ENCODE peak calls at places on chromosome 16, in seven cellular contexts. N is AG04450, I is SK-N-SH, Z is AG04449, J is heart left ventricle, A is IMR-90, G is ascending aorta. F is an unnamed sample.

GRCh38 chr16:66933776-66934137 is 445 bp downstream of the CIAO2B start:
- DNase-seq in N (no peak), I (no peak), Z (no peak), J (no peak), A (peak), G (no peak), F (no peak)

GRCh38 chr16:10150906-10151305 is 31.3 kb downstream of the GRIN2A start:
- DNase-seq in N (no peak), I (no peak), Z (no peak), J (no peak), A (no peak), G (no peak), F (no peak)

GRCh38 chr16:87929986-87930385 is 6.3 kb downstream of the CA5A start:
- DNase-seq in N (no peak), I (no peak), Z (no peak), J (no peak), A (no peak), G (no peak), F (no peak)

GRCh38 chr16:11585460-11586374 is 1.0 kb downstream of the LITAF start:
- DNase-seq in N (no peak), I (peak), Z (no peak), J (no peak), A (peak), G (peak), F (no peak)

GRCh38 chr16:57364143-57364542 is 5.6 kb downstream of the CCL22 start:
- DNase-seq in N (no peak), I (no peak), Z (no peak), J (no peak), A (no peak), G (no peak), F (no peak)

GRCh38 chr16:89241187-89242003 is 23.9 kb downstream of the ZNF778 start:
- DNase-seq in N (peak), I (peak), Z (peak), J (peak), A (peak), G (peak), F (peak)

GRCh38 chr16:52193441-52193840 is 353.5 kb downstream of the TOX3 start:
- DNase-seq in N (no peak), I (no peak), Z (no peak), J (no peak), A (no peak), G (no peak), F (no peak)

GRCh38 chr16:66740010-66740409 is 11.4 kb downstream of the DYNC1LI2 start:
- DNase-seq in N (no peak), I (peak), Z (no peak), J (no peak), A (peak), G (no peak), F (peak)

GRCh38 chr16:1057252-1057932 is 15.2 kb upstream of the SSTR5 start:
- DNase-seq in N (no peak), I (peak), Z (no peak), J (no peak), A (no peak), G (no peak), F (peak)

GRCh38 chr16:57999366-57999970 is 1.0 kb downstream of the ZNF319 start:
- DNase-seq in N (no peak), I (peak), Z (no peak), J (no peak), A (peak), G (no peak), F (no peak)

GRCh38 chr16:3274947-3275346 is 8.3 kb upstream of the ZNF263 start:
- DNase-seq in N (no peak), I (no peak), Z (no peak), J (no peak), A (no peak), G (no peak), F (no peak)

GRCh38 chr16:8727084-8727590 is 52.7 kb downstream of the ABAT start:
- DNase-seq in N (no peak), I (no peak), Z (no peak), J (no peak), A (no peak), G (no peak), F (no peak)

GRCh38 chr16:67235816-67236547 is 9.1 kb downstream of the TMEM208 start:
- DNase-seq in N (no peak), I (no peak), Z (no peak), J (no peak), A (no peak), G (no peak), F (no peak)

GRCh38 chr16:68264128-68265077 is at the start of gene SLC7A6:
- DNase-seq in N (no peak), I (peak), Z (no peak), J (peak), A (peak), G (peak), F (peak)

GRCh38 chr16:57367111-57367752 is 5.1 kb upstream of the CX3CL1 start:
- DNase-seq in N (no peak), I (no peak), Z (no peak), J (no peak), A (no peak), G (no peak), F (no peak)

GRCh38 chr16:23863511-23864422 is 28.0 kb downstream of the PRKCB start:
- DNase-seq in N (no peak), I (no peak), Z (no peak), J (no peak), A (no peak), G (no peak), F (no peak)

GRCh38 chr16:11734653-11735043 is 8.0 kb downstream of the TXNDC11 start:
- DNase-seq in N (no peak), I (no peak), Z (no peak), J (no peak), A (no peak), G (no peak), F (no peak)

GRCh38 chr16:12210925-12211869 is 234.7 kb downstream of the SNX29 start:
- DNase-seq in N (no peak), I (no peak), Z (no peak), J (no peak), A (no peak), G (no peak), F (no peak)

GRCh38 chr16:22318690-22319358 is 21.6 kb downstream of the POLR3E start:
- DNase-seq in N (no peak), I (peak), Z (no peak), J (no peak), A (peak), G (no peak), F (peak)

GRCh38 chr16:35598696-35599332 is 2139.4 kb downstream of the TP53TG3F start:
- DNase-seq in N (no peak), I (no peak), Z (no peak), J (no peak), A (no peak), G (no peak), F (no peak)

GRCh38 chr16:49158029-49158642 is 123.5 kb downstream of the CBLN1 start:
- DNase-seq in N (no peak), I (no peak), Z (no peak), J (peak), A (peak), G (no peak), F (peak)

GRCh38 chr16:56551796-56552738 is 12.8 kb upstream of the MT4 start:
- DNase-seq in N (no peak), I (no peak), Z (no peak), J (peak), A (no peak), G (no peak), F (no peak)

GRCh38 chr16:71214771-71215381 is 15.6 kb downstream of the HYDIN start:
- DNase-seq in N (no peak), I (no peak), Z (no peak), J (no peak), A (no peak), G (no peak), F (no peak)
- TF ChIP-seq CTCF in N (no peak), I (peak), Z (no peak), J (peak), A (no peak), G (no peak), F (peak)

DNA sequence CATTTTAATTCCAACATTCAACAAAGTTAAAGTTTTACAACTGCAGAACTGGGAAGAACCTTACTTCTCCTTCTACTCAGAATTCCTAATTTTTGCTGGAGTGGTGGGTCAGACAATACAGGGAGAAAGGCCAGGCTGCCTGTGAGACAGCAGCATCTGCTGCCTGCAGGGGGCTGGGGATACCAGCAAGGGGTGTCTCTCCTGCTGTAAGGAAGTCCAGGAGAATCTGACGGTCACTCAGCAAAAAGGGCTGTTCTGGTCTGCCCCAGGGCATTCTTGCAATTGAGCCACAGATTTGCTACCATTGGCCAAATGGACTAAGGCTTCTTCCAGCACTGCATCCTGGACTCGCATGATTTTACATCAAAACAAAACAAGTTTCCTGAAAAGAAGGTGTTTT is 426.6 kb upstream of the CDH11 start:
- DNase-seq in N (no peak), I (peak), Z (no peak), J (no peak), A (peak), G (no peak), F (no peak)
- TF ChIP-seq CTCF in N (peak), I (peak), Z (peak), J (no peak), A (peak), G (no peak), F (no peak)

DNA sequence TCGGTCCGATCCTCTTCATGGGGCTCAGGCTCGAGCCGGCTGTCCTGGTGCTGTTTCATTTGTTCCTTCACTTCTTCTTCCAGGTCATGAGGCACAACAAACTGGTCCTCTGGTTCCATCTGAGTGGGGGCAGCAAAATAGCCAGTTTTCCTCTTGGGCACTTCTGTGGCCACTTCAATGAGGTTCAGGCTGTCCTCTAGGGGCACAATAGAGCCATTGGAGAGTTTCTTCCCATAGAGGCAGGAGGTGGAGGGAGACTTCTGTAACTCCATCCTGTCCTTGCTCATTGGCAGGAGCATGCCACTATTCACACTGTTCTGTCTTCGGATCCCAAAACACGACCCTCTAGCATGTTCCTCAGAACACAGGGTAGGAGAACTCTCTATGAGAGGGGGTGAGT is 22.9 kb downstream of the MARVELD3 start:
- DNase-seq in N (no peak), I (no peak), Z (no peak), J (no peak), A (no peak), G (no peak), F (no peak)
- TF ChIP-seq CTCF in N (peak), I (peak), Z (peak), J (no peak), A (peak), G (no peak), F (peak)

GRCh38 chr16:81528258-81528657 is 83.7 kb downstream of the CMIP start:
- DNase-seq in N (no peak), I (no peak), Z (no peak), J (no peak), A (no peak), G (no peak), F (no peak)
- TF ChIP-seq CTCF in N (no peak), I (no peak), Z (no peak), J (no peak), A (no peak), G (no peak), F (no peak)

GRCh38 chr16:26993511-26993910 is 73.2 kb upstream of the C16orf82 start:
- DNase-seq in N (no peak), I (no peak), Z (no peak), J (no peak), A (no peak), G (peak), F (no peak)
- TF ChIP-seq CTCF in N (no peak), I (no peak), Z (no peak), J (no peak), A (no peak), G (no peak), F (no peak)

DNA sequence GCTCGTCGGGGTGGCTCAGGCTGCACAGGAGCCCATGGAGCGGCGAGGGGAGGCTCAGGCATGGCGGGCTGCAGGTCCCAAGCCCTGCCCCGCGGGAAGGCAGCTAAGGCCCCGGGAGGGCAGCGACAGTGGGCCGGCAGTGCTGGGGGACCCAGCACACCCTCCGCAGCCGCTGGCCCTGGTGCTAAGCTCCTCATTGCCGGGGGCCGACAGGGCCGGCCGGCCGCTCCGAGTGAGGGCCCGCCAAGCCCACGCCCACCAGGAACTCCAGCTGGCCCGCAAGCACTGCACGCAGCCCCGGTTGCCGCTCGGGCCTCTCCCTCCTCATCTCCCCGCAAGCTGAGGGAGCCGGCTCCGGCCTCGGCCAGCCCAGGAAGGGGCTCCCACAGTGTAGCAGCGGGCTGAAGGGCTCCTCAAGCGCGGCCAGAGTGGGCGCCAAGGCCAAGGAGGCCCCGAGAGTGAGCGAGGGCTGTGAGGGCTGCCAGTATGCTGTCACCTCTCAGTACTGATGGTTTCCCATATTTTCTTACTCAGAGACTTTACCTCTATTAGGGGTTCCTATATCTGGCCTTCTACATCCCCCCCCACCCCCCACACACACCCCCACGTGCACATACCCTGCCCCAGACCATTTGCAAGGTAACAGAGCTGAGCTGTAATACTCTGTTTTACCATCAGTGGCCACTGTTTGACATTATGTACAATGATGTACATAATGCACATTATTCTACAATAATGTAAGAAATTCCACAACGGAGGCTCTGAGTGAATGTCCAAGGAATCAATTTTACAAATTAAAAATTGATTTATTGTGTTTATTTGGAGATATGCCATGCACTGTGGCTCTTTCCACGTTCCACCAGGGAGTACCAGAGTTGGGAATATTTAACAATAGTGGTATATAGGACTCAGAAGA is 3.7 kb upstream of the VAT1L start:
- DNase-seq in N (no peak), I (peak), Z (no peak), J (no peak), A (no peak), G (no peak), F (no peak)
- TF ChIP-seq CTCF in N (peak), I (peak), Z (peak), J (peak), A (peak), G (peak), F (peak)

GRCh38 chr16:85759631-85760419 is 8.9 kb upstream of the C16orf74 start:
- DNase-seq in N (no peak), I (no peak), Z (no peak), J (no peak), A (no peak), G (no peak), F (no peak)
- TF ChIP-seq CTCF in N (peak), I (peak), Z (peak), J (peak), A (peak), G (no peak), F (peak)

DNA sequence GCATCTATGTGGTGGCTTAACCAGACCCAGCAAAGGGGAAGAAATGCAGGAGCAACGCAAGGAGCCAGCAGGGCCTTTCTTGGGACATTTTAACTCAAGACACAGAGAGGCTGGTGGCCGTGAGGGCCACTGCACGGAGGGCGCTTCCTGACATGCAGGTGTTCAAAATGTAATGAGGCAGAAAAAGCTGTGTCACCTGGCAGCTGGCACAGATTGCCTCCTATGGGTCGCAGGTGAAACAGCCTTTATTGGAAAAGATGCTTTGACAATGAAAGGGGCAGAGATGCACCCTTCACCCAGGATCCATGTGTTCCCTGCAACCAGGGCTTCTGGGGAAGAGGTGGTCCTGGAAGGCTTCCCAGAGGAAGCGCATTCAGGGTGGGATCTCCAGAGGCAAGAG is 219.3 kb downstream of the XYLT1 start:
- DNase-seq in N (no peak), I (no peak), Z (no peak), J (no peak), A (no peak), G (no peak), F (no peak)
- TF ChIP-seq CTCF in N (no peak), I (no peak), Z (no peak), J (no peak), A (no peak), G (no peak), F (no peak)